ENCODE peak calls at places on chromosome 17, in six cellular contexts. S, R, V, Q, L and H are unnamed samples.

GRCh38 chr17:66488874-66489273 is 186.5 kb downstream of the PRKCA start:
- DNase-seq in Q (no peak), R (no peak), L (no peak), V (no peak), S (no peak), H (no peak)

GRCh38 chr17:19389386-19389785 is 2.4 kb upstream of the MFAP4 start:
- DNase-seq in Q (no peak), L (no peak), S (no peak), V (no peak), R (no peak), H (no peak)

GRCh38 chr17:32335647-32336046 is 6.3 kb downstream of the C17orf75 start:
- DNase-seq in Q (no peak), V (no peak), L (no peak), S (no peak), R (no peak), H (no peak)

GRCh38 chr17:74161501-74161850 is 42.0 kb upstream of the RPL38 start:
- DNase-seq in R (no peak), S (no peak), L (no peak), Q (no peak), V (no peak), H (no peak)

GRCh38 chr17:16407911-16408588 is 7.3 kb upstream of the TRPV2 start:
- DNase-seq in S (peak; percentile 76), L (peak; percentile 96), V (peak; percentile 51), R (peak; percentile 46), Q (peak; percentile 69), H (no peak)

GRCh38 chr17:7974638-7975131 is 27.7 kb upstream of the GUCY2D start:
- DNase-seq in V (no peak), Q (no peak), L (no peak), R (no peak), S (no peak), H (no peak)

GRCh38 chr17:33602981-33603380 is 309.9 kb upstream of the ASIC2 start:
- DNase-seq in Q (peak; percentile 46), V (no peak), L (no peak), R (no peak), S (peak; percentile 27), H (no peak)

GRCh38 chr17:32323784-32324590 is 18.0 kb downstream of the C17orf75 start:
- DNase-seq in Q (no peak), V (no peak), R (no peak), L (no peak), S (peak; percentile 50), H (no peak)

GRCh38 chr17:68346448-68346847 is 55.2 kb downstream of the ARSG start:
- DNase-seq in V (no peak), Q (no peak), L (peak; percentile 24), S (no peak), R (no peak), H (peak; percentile 99)

GRCh38 chr17:78958556-78959191 is 21.0 kb downstream of the LGALS3BP start:
- DNase-seq in L (no peak), R (peak; percentile 37), S (no peak), V (no peak), Q (no peak), H (no peak)

GRCh38 chr17:78959803-78960202 is 19.9 kb downstream of the LGALS3BP start:
- DNase-seq in L (no peak), V (no peak), Q (no peak), R (no peak), S (no peak), H (no peak)

GRCh38 chr17:78954684-78955083 is 25.0 kb downstream of the LGALS3BP start:
- DNase-seq in L (no peak), Q (no peak), R (no peak), S (no peak), V (no peak), H (no peak)

GRCh38 chr17:78956254-78956653 is 23.5 kb downstream of the LGALS3BP start:
- DNase-seq in R (no peak), Q (no peak), V (no peak), L (no peak), S (no peak), H (no peak)

GRCh38 chr17:78957076-78957475 is 22.6 kb downstream of the LGALS3BP start:
- DNase-seq in L (no peak), Q (no peak), V (no peak), R (no peak), S (no peak), H (no peak)
- TF ChIP-seq GABPA in L (no peak), Q (no peak), V (no peak), R (no peak), S (no peak), H (no peak)

GRCh38 chr17:13995856-13996635 is 73.3 kb upstream of the COX10 start:
- DNase-seq in Q (no peak), L (no peak), R (no peak), S (no peak), V (no peak), H (no peak)
- TF ChIP-seq POLR2AphosphoS5 in Q (no peak), L (no peak), R (no peak), S (no peak), V (no peak), H (no peak)

GRCh38 chr17:76532072-76532651 is 5.3 kb downstream of the CYGB start:
- DNase-seq in S (no peak), R (no peak), Q (no peak), L (no peak), V (peak; percentile 61), H (no peak)

GRCh38 chr17:76530489-76530814 is 7.1 kb downstream of the CYGB start:
- DNase-seq in R (no peak), Q (no peak), V (no peak), S (peak; percentile 64), L (no peak), H (no peak)

GRCh38 chr17:76529643-76530488 is 7.6 kb downstream of the CYGB start:
- DNase-seq in R (peak; percentile 83), Q (peak; percentile 57), S (peak; percentile 92), L (no peak), V (peak; percentile 61), H (no peak)

GRCh38 chr17:76531501-76532038 is 5.9 kb downstream of the CYGB start:
- DNase-seq in R (no peak), Q (no peak), L (no peak), S (peak; percentile 23), V (no peak), H (no peak)

GRCh38 chr17:76530826-76531500 is 6.5 kb downstream of the CYGB start:
- DNase-seq in S (peak; percentile 39), Q (peak; percentile 41), L (no peak), V (no peak), R (no peak), H (no peak)
- H3K27ac ChIP-seq in S (no peak overlapping the region), Q (no peak overlapping the region), L (no peak overlapping the region), V (peak overlapping the region; percentile 60), R (peak overlapping the region; percentile 89), H (no peak overlapping the region)

GRCh38 chr17:40063915-40064531 is 1.3 kb downstream of the THRA start:
- DNase-seq in L (no peak), R (no peak), S (no peak), V (peak; percentile 47), Q (no peak), H (no peak)
- TF ChIP-seq GABPA in L (no peak), R (no peak), S (no peak), V (no peak), Q (no peak), H (no peak)